ENCODE peak calls at places on chromosome 1, in seven cellular contexts. One of them, this sample, is unnamed.

GRCh38 chr1:162549001-162549400 is 12.5 kb upstream of the UAP1 start:
- DNase-seq in heart left ventricle: no peak
- DNase-seq in psoas muscle: no peak
- DNase-seq in CD8-positive, alpha-beta T cell: no peak
- DNase-seq in transverse colon: no peak
- DNase-seq in IMR-90: no peak
- DNase-seq in effector memory CD4-positive, alpha-beta T cell: no peak
- DNase-seq in this sample: no peak

GRCh38 chr1:81811757-81812371 is 11.1 kb downstream of the ADGRL2 start:
- DNase-seq in heart left ventricle: no peak
- DNase-seq in psoas muscle: no peak
- DNase-seq in CD8-positive, alpha-beta T cell: no peak
- DNase-seq in transverse colon: no peak
- DNase-seq in IMR-90: no peak
- DNase-seq in effector memory CD4-positive, alpha-beta T cell: no peak
- DNase-seq in this sample: no peak

GRCh38 chr1:8133190-8133589 is 107.1 kb upstream of the ERRFI1 start:
- DNase-seq in heart left ventricle: no peak
- DNase-seq in psoas muscle: no peak
- DNase-seq in CD8-positive, alpha-beta T cell: no peak
- DNase-seq in transverse colon: no peak
- DNase-seq in IMR-90: no peak
- DNase-seq in effector memory CD4-positive, alpha-beta T cell: no peak
- DNase-seq in this sample: no peak

GRCh38 chr1:53944469-53945182 is 873 bp downstream of the IFT25 start:
- DNase-seq in heart left ventricle: no peak
- DNase-seq in psoas muscle: no peak
- DNase-seq in CD8-positive, alpha-beta T cell: no peak
- DNase-seq in transverse colon: no peak
- DNase-seq in IMR-90: no peak
- DNase-seq in effector memory CD4-positive, alpha-beta T cell: no peak
- DNase-seq in this sample: peak; percentile 1

GRCh38 chr1:225651872-225652725 is 824 bp downstream of the ENAH start:
- DNase-seq in heart left ventricle: no peak
- DNase-seq in psoas muscle: no peak
- DNase-seq in CD8-positive, alpha-beta T cell: no peak
- DNase-seq in transverse colon: no peak
- DNase-seq in IMR-90: no peak
- DNase-seq in effector memory CD4-positive, alpha-beta T cell: no peak
- DNase-seq in this sample: no peak

GRCh38 chr1:21820597-21821232 is 8.7 kb downstream of the LDLRAD2 start:
- DNase-seq in heart left ventricle: no peak
- DNase-seq in psoas muscle: no peak
- DNase-seq in CD8-positive, alpha-beta T cell: no peak
- DNase-seq in transverse colon: no peak
- DNase-seq in IMR-90: no peak
- DNase-seq in effector memory CD4-positive, alpha-beta T cell: no peak
- DNase-seq in this sample: no peak

GRCh38 chr1:147647796-147648633 is 22.3 kb downstream of the ACP6 start:
- DNase-seq in heart left ventricle: no peak
- DNase-seq in psoas muscle: no peak
- DNase-seq in CD8-positive, alpha-beta T cell: peak; percentile 24
- DNase-seq in transverse colon: peak; percentile 23
- DNase-seq in IMR-90: no peak
- DNase-seq in effector memory CD4-positive, alpha-beta T cell: peak; percentile 27
- DNase-seq in this sample: peak; percentile 50

GRCh38 chr1:226100436-226101347 is 38.2 kb downstream of the H3-3A start:
- DNase-seq in heart left ventricle: peak; percentile 35
- DNase-seq in psoas muscle: peak; percentile 35
- DNase-seq in CD8-positive, alpha-beta T cell: peak; percentile 29
- DNase-seq in transverse colon: peak; percentile 55
- DNase-seq in IMR-90: peak; percentile 81
- DNase-seq in effector memory CD4-positive, alpha-beta T cell: peak; percentile 24
- DNase-seq in this sample: peak; percentile 29

GRCh38 chr1:74689800-74690696 is 16.5 kb upstream of the ERICH3 start:
- DNase-seq in heart left ventricle: no peak
- DNase-seq in psoas muscle: no peak
- DNase-seq in CD8-positive, alpha-beta T cell: peak; percentile 4
- DNase-seq in transverse colon: peak; percentile 15
- DNase-seq in IMR-90: peak; percentile 52
- DNase-seq in effector memory CD4-positive, alpha-beta T cell: peak; percentile 12
- DNase-seq in this sample: peak; percentile 24

GRCh38 chr1:1788646-1789431 is 10.6 kb upstream of the NADK start:
- DNase-seq in heart left ventricle: no peak
- DNase-seq in psoas muscle: no peak
- DNase-seq in CD8-positive, alpha-beta T cell: no peak
- DNase-seq in transverse colon: peak; percentile 48
- DNase-seq in IMR-90: peak; percentile 42
- DNase-seq in effector memory CD4-positive, alpha-beta T cell: no peak
- DNase-seq in this sample: no peak

GRCh38 chr1:17010601-17011438 is 908 bp downstream of the ATP13A2 start:
- DNase-seq in heart left ventricle: peak; percentile 76
- DNase-seq in psoas muscle: peak; percentile 71
- DNase-seq in CD8-positive, alpha-beta T cell: peak; percentile 5
- DNase-seq in transverse colon: peak; percentile 66
- DNase-seq in IMR-90: peak; percentile 13
- DNase-seq in effector memory CD4-positive, alpha-beta T cell: peak; percentile 15
- DNase-seq in this sample: peak; percentile 10

GRCh38 chr1:161046574-161047167 is 894 bp upstream of the USF1 start:
- DNase-seq in heart left ventricle: no peak
- DNase-seq in psoas muscle: no peak
- DNase-seq in CD8-positive, alpha-beta T cell: no peak
- DNase-seq in transverse colon: no peak
- DNase-seq in IMR-90: no peak
- DNase-seq in effector memory CD4-positive, alpha-beta T cell: no peak
- DNase-seq in this sample: no peak

GRCh38 chr1:150926094-150926741 is at the start of gene SETDB1:
- DNase-seq in heart left ventricle: peak; percentile 96
- DNase-seq in psoas muscle: peak; percentile 95
- DNase-seq in CD8-positive, alpha-beta T cell: peak; percentile 88
- DNase-seq in transverse colon: peak; percentile 96
- DNase-seq in IMR-90: peak; percentile 95
- DNase-seq in effector memory CD4-positive, alpha-beta T cell: peak; percentile 86
- DNase-seq in this sample: peak; percentile 95

GRCh38 chr1:63784489-63785390 is 10.9 kb downstream of the ROR1 start:
- DNase-seq in heart left ventricle: no peak
- DNase-seq in psoas muscle: no peak
- DNase-seq in CD8-positive, alpha-beta T cell: no peak
- DNase-seq in transverse colon: no peak
- DNase-seq in IMR-90: no peak
- DNase-seq in effector memory CD4-positive, alpha-beta T cell: no peak
- DNase-seq in this sample: no peak

GRCh38 chr1:171506525-171507304 is 21.4 kb downstream of the PRRC2C start:
- DNase-seq in heart left ventricle: no peak
- DNase-seq in psoas muscle: no peak
- DNase-seq in CD8-positive, alpha-beta T cell: no peak
- DNase-seq in transverse colon: no peak
- DNase-seq in IMR-90: peak; percentile 28
- DNase-seq in effector memory CD4-positive, alpha-beta T cell: no peak
- DNase-seq in this sample: no peak

GRCh38 chr1:12477936-12478611 is 139.9 kb downstream of the DHRS3 start:
- DNase-seq in heart left ventricle: peak; percentile 88
- DNase-seq in psoas muscle: peak; percentile 81
- DNase-seq in CD8-positive, alpha-beta T cell: no peak
- DNase-seq in transverse colon: peak; percentile 90
- DNase-seq in IMR-90: peak; percentile 99
- DNase-seq in effector memory CD4-positive, alpha-beta T cell: no peak
- DNase-seq in this sample: peak; percentile 53

GRCh38 chr1:67418839-67419586 is 11.2 kb downstream of the SERBP1 start:
- DNase-seq in heart left ventricle: no peak
- DNase-seq in psoas muscle: no peak
- DNase-seq in CD8-positive, alpha-beta T cell: no peak
- DNase-seq in transverse colon: no peak
- DNase-seq in IMR-90: no peak
- DNase-seq in effector memory CD4-positive, alpha-beta T cell: no peak
- DNase-seq in this sample: no peak

GRCh38 chr1:67414574-67414973 is 15.6 kb downstream of the SERBP1 start:
- DNase-seq in heart left ventricle: no peak
- DNase-seq in psoas muscle: no peak
- DNase-seq in CD8-positive, alpha-beta T cell: no peak
- DNase-seq in transverse colon: no peak
- DNase-seq in IMR-90: no peak
- DNase-seq in effector memory CD4-positive, alpha-beta T cell: no peak
- DNase-seq in this sample: no peak

GRCh38 chr1:67420835-67421492 is 9.2 kb downstream of the SERBP1 start:
- DNase-seq in heart left ventricle: no peak
- DNase-seq in psoas muscle: no peak
- DNase-seq in CD8-positive, alpha-beta T cell: no peak
- DNase-seq in transverse colon: no peak
- DNase-seq in IMR-90: no peak
- DNase-seq in effector memory CD4-positive, alpha-beta T cell: no peak
- DNase-seq in this sample: no peak

GRCh38 chr1:67415041-67415440 is 15.2 kb downstream of the SERBP1 start:
- DNase-seq in heart left ventricle: no peak
- DNase-seq in psoas muscle: no peak
- DNase-seq in CD8-positive, alpha-beta T cell: no peak
- DNase-seq in transverse colon: no peak
- DNase-seq in IMR-90: no peak
- DNase-seq in effector memory CD4-positive, alpha-beta T cell: no peak
- DNase-seq in this sample: no peak
- H3K36me3 ChIP-seq in heart left ventricle: peaks cover 99% of the 10 kb centered on the region
- H3K36me3 ChIP-seq in psoas muscle: peaks cover 6% of the 10 kb centered on the region
- H3K36me3 ChIP-seq in CD8-positive, alpha-beta T cell: peaks cover 60% of the 10 kb centered on the region
- H3K36me3 ChIP-seq in transverse colon: peaks cover 58% of the 10 kb centered on the region
- H3K36me3 ChIP-seq in IMR-90: peaks cover 39% of the 10 kb centered on the region
- H3K36me3 ChIP-seq in effector memory CD4-positive, alpha-beta T cell: peaks cover 68% of the 10 kb centered on the region
- H3K36me3 ChIP-seq in this sample: peaks cover 69% of the 10 kb centered on the region

DNA sequence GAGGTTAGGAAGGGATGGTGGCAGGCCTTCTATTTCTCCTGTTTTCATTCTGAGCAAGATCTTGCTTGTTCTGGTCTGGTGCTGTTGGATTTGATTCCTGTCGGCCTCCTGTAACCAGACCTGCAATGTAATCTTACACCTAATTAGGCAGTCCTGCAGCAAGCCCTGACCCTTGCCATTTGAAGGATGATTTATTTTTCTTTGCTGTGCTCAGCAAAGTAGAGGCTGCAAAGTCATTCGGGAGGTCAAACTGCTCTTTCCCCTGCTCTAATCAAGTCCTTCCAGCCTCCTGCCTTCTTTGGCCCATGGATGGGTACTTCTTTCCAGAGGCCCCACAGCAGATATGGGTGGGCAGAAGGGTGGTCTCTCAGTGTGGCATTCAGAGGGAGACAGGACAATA is 417.7 kb upstream of the USP24 start:
- DNase-seq in heart left ventricle: no peak
- DNase-seq in psoas muscle: no peak
- DNase-seq in CD8-positive, alpha-beta T cell: no peak
- DNase-seq in transverse colon: no peak
- DNase-seq in IMR-90: peak; percentile 12
- DNase-seq in effector memory CD4-positive, alpha-beta T cell: no peak
- DNase-seq in this sample: no peak
- H3K4me1 ChIP-seq in heart left ventricle: peaks cover 6% of the 10 kb centered on the region
- H3K4me1 ChIP-seq in psoas muscle: peaks cover 9% of the 10 kb centered on the region
- H3K4me1 ChIP-seq in CD8-positive, alpha-beta T cell: no peaks in the 10 kb centered on the region
- H3K4me1 ChIP-seq in transverse colon: no peaks in the 10 kb centered on the region
- H3K4me1 ChIP-seq in IMR-90: peaks cover 15% of the 10 kb centered on the region
- H3K4me1 ChIP-seq in effector memory CD4-positive, alpha-beta T cell: no peaks in the 10 kb centered on the region
- H3K4me1 ChIP-seq in this sample: no peaks in the 10 kb centered on the region

DNA sequence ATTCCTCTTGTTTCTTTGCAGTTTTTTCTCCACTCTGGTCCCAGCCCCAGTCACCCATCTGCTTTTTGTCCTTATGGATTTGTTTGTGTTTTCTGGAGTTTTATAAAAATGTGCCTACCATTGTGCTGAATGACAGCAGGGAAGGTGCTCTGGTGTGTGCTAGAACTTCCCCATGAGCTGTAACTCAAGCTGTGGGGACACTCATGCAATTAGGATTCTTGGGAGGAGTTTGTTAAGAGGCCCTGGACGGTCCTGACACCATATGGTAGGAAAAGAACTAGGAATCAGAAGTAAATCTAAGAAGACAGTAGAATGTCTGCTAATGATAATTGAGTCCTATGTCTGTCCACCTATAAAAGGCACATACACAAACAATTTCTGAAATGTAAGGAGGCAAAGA is 27.4 kb downstream of the URB2 start:
- DNase-seq in heart left ventricle: no peak
- DNase-seq in psoas muscle: no peak
- DNase-seq in CD8-positive, alpha-beta T cell: no peak
- DNase-seq in transverse colon: no peak
- DNase-seq in IMR-90: no peak
- DNase-seq in effector memory CD4-positive, alpha-beta T cell: no peak
- DNase-seq in this sample: no peak
- H3K36me3 ChIP-seq in heart left ventricle: peaks cover 97% of the 10 kb centered on the region
- H3K36me3 ChIP-seq in psoas muscle: peaks cover 15% of the 10 kb centered on the region
- H3K36me3 ChIP-seq in CD8-positive, alpha-beta T cell: peaks cover 24% of the 10 kb centered on the region
- H3K36me3 ChIP-seq in transverse colon: peaks cover 6% of the 10 kb centered on the region
- H3K36me3 ChIP-seq in IMR-90: peaks cover 31% of the 10 kb centered on the region
- H3K36me3 ChIP-seq in effector memory CD4-positive, alpha-beta T cell: peaks cover 46% of the 10 kb centered on the region
- H3K36me3 ChIP-seq in this sample: peaks cover 18% of the 10 kb centered on the region

DNA sequence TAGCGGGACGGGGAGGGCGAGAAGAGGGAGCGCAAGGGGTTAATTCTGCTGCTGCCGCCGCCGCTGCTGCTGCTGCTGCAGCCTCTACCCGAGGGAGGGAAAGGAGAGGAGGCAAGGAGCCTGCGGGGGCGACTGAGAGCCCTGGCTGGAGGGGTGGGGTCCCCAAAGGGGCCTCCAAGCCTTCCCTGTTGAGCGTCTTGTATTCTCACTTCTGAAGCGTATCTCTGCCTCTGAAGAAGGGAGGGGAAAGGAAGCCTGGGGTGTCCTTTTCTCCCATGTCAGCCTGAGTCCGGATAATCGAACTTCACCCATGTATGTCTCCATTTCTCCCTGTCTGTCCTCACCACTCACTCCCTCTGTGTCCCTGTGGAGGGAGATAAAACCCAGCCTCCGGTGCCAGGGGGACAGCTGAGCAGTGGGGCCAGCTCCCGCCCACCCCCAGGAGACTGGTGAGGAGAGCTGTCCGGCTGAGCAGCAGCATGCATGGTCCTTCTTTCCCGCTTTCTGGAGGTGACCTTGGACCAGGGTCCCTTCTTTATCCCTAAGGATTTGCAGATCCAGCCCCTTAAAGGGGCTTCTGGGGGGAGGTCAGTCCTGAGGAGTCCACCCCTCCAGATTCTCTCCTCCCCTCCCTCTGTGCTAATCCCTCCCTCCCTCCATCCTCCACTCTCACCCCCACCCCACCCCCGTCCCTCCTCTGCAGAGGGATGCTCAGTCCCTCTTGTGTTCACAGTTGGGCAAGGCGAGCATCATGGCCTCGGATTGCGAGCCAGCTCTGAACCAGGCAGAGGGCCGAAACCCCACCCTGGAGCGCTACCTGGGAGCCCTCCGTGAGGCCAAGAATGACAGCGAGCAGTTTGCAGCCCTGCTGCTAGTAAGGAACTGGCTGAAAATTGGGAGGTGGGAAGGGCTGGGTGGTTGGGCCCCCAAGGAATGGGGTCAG is 1.0 kb downstream of the NCDN start:
- DNase-seq in heart left ventricle: no peak
- DNase-seq in psoas muscle: no peak
- DNase-seq in CD8-positive, alpha-beta T cell: no peak
- DNase-seq in transverse colon: no peak
- DNase-seq in IMR-90: no peak
- DNase-seq in effector memory CD4-positive, alpha-beta T cell: no peak
- DNase-seq in this sample: no peak
- H3K4me1 ChIP-seq in heart left ventricle: peaks cover 71% of the 10 kb centered on the region
- H3K4me1 ChIP-seq in psoas muscle: peaks cover 47% of the 10 kb centered on the region
- H3K4me1 ChIP-seq in CD8-positive, alpha-beta T cell: peaks cover 25% of the 10 kb centered on the region
- H3K4me1 ChIP-seq in transverse colon: peaks cover 17% of the 10 kb centered on the region
- H3K4me1 ChIP-seq in IMR-90: peaks cover 10% of the 10 kb centered on the region
- H3K4me1 ChIP-seq in effector memory CD4-positive, alpha-beta T cell: peaks cover 25% of the 10 kb centered on the region
- H3K4me1 ChIP-seq in this sample: peaks cover 48% of the 10 kb centered on the region